ENCODE peak calls at places on chromosome 6, in five cellular contexts. J is GM04503, Y is brain microvascular endothelial cell, R is fibroblast of mammary gland, Q is HT1080. H is an unnamed sample.
A peak's percentile ranks its signal among the peaks of the same experiment; 100 is the strongest.

GRCh38 chr6:36907781-36908180 is 22.0 kb downstream of the C6orf89 start:
- DNase-seq in Q (no peak), R (peak; percentile 67), J (no peak), Y (no peak), H (peak; percentile 32)

GRCh38 chr6:25692472-25692871 is 40.5 kb downstream of the SCGN start:
- DNase-seq in R (no peak), J (no peak), Y (no peak), Q (no peak), H (no peak)

GRCh38 chr6:52579006-52579660 is 2.3 kb upstream of the TRAM2 start:
- DNase-seq in J (no peak), Y (no peak), Q (no peak), R (no peak), H (no peak)

GRCh38 chr6:2739335-2739734 is 11.4 kb downstream of the MYLK4 start:
- DNase-seq in R (peak; percentile 69), Y (peak; percentile 92), Q (peak; percentile 72), J (no peak), H (peak; percentile 38)

GRCh38 chr6:9062581-9062980 is 627.2 kb upstream of the SLC35B3 start:
- DNase-seq in R (no peak), J (no peak), Q (no peak), Y (no peak), H (no peak)

GRCh38 chr6:150691463-150691862 is 91.8 kb downstream of the PLEKHG1 start:
- DNase-seq in Q (no peak), Y (no peak), J (no peak), R (no peak), H (no peak)

GRCh38 chr6:41637179-41638001 is 878 bp upstream of the MDFI start:
- DNase-seq in J (no peak), R (no peak), Q (no peak), Y (no peak), H (no peak)

GRCh38 chr6:129345890-129346289 is 364.1 kb downstream of the ARHGAP18 start:
- DNase-seq in J (peak; percentile 60), Y (peak; percentile 89), R (peak; percentile 89), Q (peak; percentile 75), H (peak; percentile 73)

GRCh38 chr6:28816909-28817807 is 106.6 kb downstream of the TRIM27 start:
- DNase-seq in R (peak; percentile 87), Q (peak; percentile 93), Y (peak; percentile 90), J (peak; percentile 46), H (peak; percentile 55)

GRCh38 chr6:104579464-104579863 is 280.3 kb downstream of the HACE1 start:
- DNase-seq in R (no peak), Q (no peak), Y (no peak), J (no peak), H (peak; percentile 33)

GRCh38 chr6:129679758-129680157 is 30.2 kb downstream of the ARHGAP18 start:
- DNase-seq in Y (no peak), R (peak; percentile 54), Q (no peak), J (no peak), H (no peak)

GRCh38 chr6:161228096-161228495 is 45.8 kb downstream of the AGPAT4 start:
- DNase-seq in Q (no peak), R (peak; percentile 85), Y (no peak), J (no peak), H (no peak)

GRCh38 chr6:146785001-146785585 is 186.3 kb downstream of the ADGB start:
- DNase-seq in J (no peak), Y (peak; percentile 53), Q (peak; percentile 45), R (peak; percentile 55), H (peak; percentile 65)